ENCODE peak calls at places on chromosome 7, in four cellular contexts. J, V, Z and D are unnamed samples.

GRCh38 chr7:70316745-70317144 is 718.5 kb downstream of the AUTS2 start:
- DNase-seq in J (no peak), Z (no peak), V (no peak), D (no peak)

GRCh38 chr7:15707570-15707969 is 21.1 kb upstream of the MEOX2 start:
- DNase-seq in J (no peak), V (no peak), Z (no peak), D (no peak)

GRCh38 chr7:66047426-66047825 is 28.2 kb upstream of the ASL start:
- DNase-seq in Z (no peak), J (no peak), V (peak; percentile 44), D (no peak)

GRCh38 chr7:50822716-50823115 is 40.0 kb upstream of the GRB10 start:
- DNase-seq in J (no peak), Z (no peak), V (no peak), D (no peak)

GRCh38 chr7:123811056-123811455 is 33.9 kb upstream of the HYAL4 start:
- DNase-seq in Z (no peak), J (no peak), V (no peak), D (no peak)

GRCh38 chr7:105345725-105346124 is 43.0 kb downstream of the SRPK2 start:
- DNase-seq in V (no peak), J (no peak), Z (no peak), D (no peak)

GRCh38 chr7:39734605-39735004 is 111.2 kb downstream of the RALA start:
- DNase-seq in J (no peak), Z (no peak), V (no peak), D (no peak)

GRCh38 chr7:84394219-84394618 is 199.6 kb upstream of the SEMA3A start:
- DNase-seq in J (no peak), V (no peak), Z (no peak), D (no peak)

GRCh38 chr7:154729056-154729455 is 273.9 kb downstream of the PAXIP1 start:
- DNase-seq in V (no peak), Z (no peak), J (no peak), D (no peak)

GRCh38 chr7:21568762-21569161 is 25.9 kb downstream of the DNAH11 start:
- DNase-seq in V (no peak), J (no peak), Z (no peak), D (no peak)

GRCh38 chr7:13181221-13181620 is 493.8 kb downstream of the ARL4A start:
- DNase-seq in Z (no peak), J (no peak), V (no peak), D (no peak)

GRCh38 chr7:96949766-96950165 is 55.6 kb upstream of the DLX6 start:
- DNase-seq in Z (no peak), V (peak; percentile 60), J (no peak), D (no peak)

GRCh38 chr7:98232799-98233198 is 19.2 kb downstream of the TECPR1 start:
- DNase-seq in V (no peak), J (no peak), Z (no peak), D (no peak)

GRCh38 chr7:18575989-18576572 is 80.5 kb downstream of the HDAC9 start:
- DNase-seq in Z (no peak), J (no peak), V (no peak), D (no peak)

GRCh38 chr7:77538186-77538907 is 1.3 kb downstream of the PTPN12 start:
- DNase-seq in J (peak; percentile 91), Z (peak; percentile 87), V (peak; percentile 77), D (no peak)

GRCh38 chr7:84137812-84138211 is 56.8 kb downstream of the SEMA3A start:
- DNase-seq in J (no peak), Z (no peak), V (no peak), D (no peak)

GRCh38 chr7:81361769-81362168 is 408.1 kb downstream of the HGF start:
- DNase-seq in Z (no peak), V (no peak), J (no peak), D (no peak)

GRCh38 chr7:26212921-26213718 is 11.6 kb downstream of the CBX3 start:
- DNase-seq in V (no peak), J (no peak), Z (no peak), D (no peak)

GRCh38 chr7:2646680-2647571 is 15.1 kb downstream of the TTYH3 start:
- DNase-seq in Z (no peak), V (no peak), J (no peak), D (no peak)

GRCh38 chr7:26618458-26618857 is 245.9 kb downstream of the SKAP2 start:
- DNase-seq in Z (no peak), J (no peak), V (no peak), D (peak; percentile 29)

GRCh38 chr7:51140203-51140938 is 176.2 kb downstream of the COBL start:
- DNase-seq in V (no peak), Z (peak; percentile 38), J (no peak), D (no peak)

GRCh38 chr7:91137447-91137846 is 126.8 kb upstream of the FZD1 start:
- DNase-seq in J (no peak), Z (no peak), V (no peak), D (no peak)

DNA sequence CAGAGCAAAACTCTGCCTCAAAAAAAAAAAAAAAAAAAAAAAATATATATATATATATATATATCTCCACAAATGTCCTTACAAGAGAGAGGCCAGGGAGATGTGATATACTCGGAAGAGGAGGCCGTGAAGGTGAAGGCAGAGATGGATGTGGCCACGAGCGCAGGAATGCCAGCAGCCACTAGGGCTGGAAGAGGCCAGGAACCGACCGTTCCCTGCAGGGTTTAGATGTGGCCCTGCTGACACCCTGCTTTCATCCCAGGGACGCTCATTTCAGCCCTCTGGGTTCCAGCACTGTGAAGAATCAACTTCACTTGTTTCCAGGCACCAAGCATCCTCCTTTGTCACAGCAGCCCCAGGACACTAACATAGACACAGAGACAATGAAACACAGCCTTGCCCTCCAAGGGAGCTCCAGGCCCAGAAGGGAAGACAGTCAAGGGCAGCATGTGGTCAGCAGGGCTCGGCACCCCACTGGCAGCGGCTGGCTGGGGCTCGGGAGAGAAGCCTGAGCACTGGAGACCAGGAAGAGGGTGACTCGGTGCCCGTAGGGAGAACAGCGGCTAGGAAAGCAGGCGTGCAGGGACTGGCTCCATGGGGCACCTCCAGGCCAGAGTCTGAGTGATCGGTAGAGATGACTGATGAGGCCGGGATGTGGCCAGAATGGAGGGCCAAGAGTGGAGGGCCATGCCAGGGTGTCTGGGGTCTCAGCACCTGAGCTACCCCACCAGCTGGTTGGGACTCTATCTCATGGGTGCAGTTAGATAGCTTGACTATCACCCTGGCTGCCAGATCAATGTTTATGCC is 7.6 kb downstream of the WDR86 start:
- DNase-seq in Z (no peak), J (no peak), V (no peak), D (no peak)
- TF ChIP-seq CTCF in Z (no peak), J (no peak), V (no peak), D (no peak)

GRCh38 chr7:88429382-88429781 is 122.7 kb upstream of the STEAP4 start:
- DNase-seq in V (no peak), Z (no peak), J (no peak), D (no peak)
- TF ChIP-seq CTCF in V (no peak), Z (no peak), J (no peak), D (peak; percentile 51)

GRCh38 chr7:141649865-141650499 is 52.0 kb downstream of the DENND11 start:
- DNase-seq in V (peak; percentile 67), Z (no peak), J (peak; percentile 55), D (no peak)
- TF ChIP-seq CTCF in V (peak; percentile 84), Z (peak; percentile 78), J (peak; percentile 75), D (peak; percentile 84)

GRCh38 chr7:131899271-131900030 is 343.0 kb upstream of the PODXL start:
- DNase-seq in J (no peak), V (no peak), Z (no peak), D (no peak)

GRCh38 chr7:131903315-131903714 is 346.9 kb upstream of the PODXL start:
- DNase-seq in Z (no peak), J (no peak), V (no peak), D (no peak)

GRCh38 chr7:131898418-131898817 is 342.0 kb upstream of the PODXL start:
- DNase-seq in J (no peak), Z (no peak), V (no peak), D (no peak)

GRCh38 chr7:131897790-131898165 is 341.4 kb upstream of the PODXL start:
- DNase-seq in Z (no peak), V (no peak), J (no peak), D (peak; percentile 57)

GRCh38 chr7:131900785-131901287 is 344.4 kb upstream of the PODXL start:
- DNase-seq in J (no peak), V (no peak), Z (no peak), D (no peak)
- TF ChIP-seq CTCF in J (no peak), V (no peak), Z (no peak), D (no peak)

DNA sequence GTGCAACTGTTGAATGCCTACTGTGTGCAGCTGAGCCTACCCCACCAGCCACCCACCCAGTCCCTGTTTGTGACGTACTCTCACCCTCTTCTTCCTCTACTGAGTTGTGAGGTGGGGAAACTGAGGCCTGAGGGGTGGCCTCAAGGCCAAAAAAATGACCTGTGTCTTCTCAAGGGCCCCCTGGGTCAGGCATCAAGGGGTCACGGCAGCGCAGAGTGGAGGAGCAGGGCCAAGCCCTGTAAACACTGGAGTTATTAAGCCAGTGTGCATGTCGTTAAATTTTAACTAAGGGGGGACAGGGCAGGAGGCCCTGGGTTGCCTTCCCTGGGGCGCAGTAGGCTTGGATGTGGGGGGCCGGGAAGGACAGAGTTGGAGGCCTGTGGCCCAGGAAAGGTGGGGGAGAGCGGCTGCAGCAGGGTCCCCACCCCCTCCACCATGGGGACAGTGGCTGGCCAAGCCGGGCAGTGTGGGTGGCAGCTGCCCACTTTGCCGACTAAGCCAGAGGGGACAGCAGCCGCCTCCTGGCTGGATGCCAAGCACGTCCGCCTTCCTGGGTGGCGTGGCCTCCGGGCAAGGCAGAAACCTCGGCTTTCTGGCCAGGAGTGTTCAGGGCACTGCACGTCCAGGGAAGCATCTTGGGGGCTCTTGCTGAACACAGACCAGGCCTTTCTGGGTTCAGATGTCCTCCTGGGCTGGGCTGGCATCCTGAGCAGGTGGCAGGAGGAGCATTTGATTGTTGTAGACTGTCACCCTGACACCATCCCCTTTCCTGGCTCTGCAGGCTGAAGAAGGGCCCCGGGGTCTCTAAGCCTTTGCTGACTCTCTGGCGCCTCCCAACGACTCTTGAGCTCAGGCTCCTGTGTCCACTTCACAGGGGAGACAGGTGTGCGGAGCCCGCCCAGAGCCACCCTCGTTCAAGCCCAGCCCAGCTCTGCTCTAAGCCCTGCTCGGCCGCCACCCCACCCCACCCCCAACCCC is 1.9 kb downstream of the SLC29A4 start:
- DNase-seq in J (no peak), Z (no peak), V (no peak), D (no peak)
- TF ChIP-seq CTCF in J (no peak), Z (no peak), V (peak; percentile 23), D (peak; percentile 54)

GRCh38 chr7:30717181-30717580 is 34.8 kb upstream of the INMT start:
- DNase-seq in J (no peak), V (no peak), Z (no peak), D (no peak)
- TF ChIP-seq CTCF in J (no peak), V (no peak), Z (no peak), D (no peak)

GRCh38 chr7:108592633-108593277 is 23.1 kb downstream of the DNAJB9 start:
- DNase-seq in V (no peak), J (no peak), Z (no peak), D (no peak)
- TF ChIP-seq CTCF in V (peak; percentile 14), J (peak; percentile 28), Z (peak; percentile 44), D (peak; percentile 59)

GRCh38 chr7:149334219-149334618 is 72.2 kb downstream of the ZNF783 start:
- DNase-seq in J (no peak), V (no peak), Z (no peak), D (no peak)
- TF ChIP-seq CTCF in J (no peak), V (no peak), Z (no peak), D (no peak)

DNA sequence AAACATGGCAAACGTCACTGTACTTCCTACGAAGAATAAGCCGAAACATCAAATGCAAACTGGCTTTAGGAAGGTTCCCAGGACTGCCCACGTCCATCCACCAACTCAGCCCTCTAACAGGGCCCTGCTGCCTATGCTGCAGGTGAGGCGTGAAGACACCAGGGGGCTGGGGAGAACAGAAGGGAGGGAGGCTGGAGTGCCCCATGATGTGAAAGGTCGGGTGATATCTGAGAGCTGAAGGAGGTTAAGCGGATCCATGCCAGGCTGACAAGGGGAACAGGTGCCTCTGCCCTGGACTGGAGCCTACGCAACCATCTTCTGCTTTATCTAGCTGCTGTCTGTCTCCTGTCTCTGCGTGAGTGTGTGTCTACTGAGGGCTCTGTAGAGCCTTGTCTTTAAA is 40.2 kb upstream of the ATP6V0A4 start:
- DNase-seq in Z (no peak), V (no peak), J (no peak), D (no peak)
- TF ChIP-seq CTCF in Z (no peak), V (no peak), J (no peak), D (no peak)